ENCODE peak calls at places on chromosomes 7 and 10, in four cellular contexts. One of them, this sample, is unnamed.

GRCh38 chr7:28627869-28628268 is 215.6 kb downstream of the CREB5 start:
- DNase-seq in iPS-NIHi11: no peak
- DNase-seq in stimulated activated naive B cell treated with anti-CD40 and anti-IgM and Interleukin-4, amounts not matched to agents 10 μg/mL and 1 μg/mL and 100 μg/mL, for 72 hours: no peak
- DNase-seq in activated T-cell treated with anti-CD3 and anti-CD28 coated beads for 1 hour: no peak
- DNase-seq in this sample: no peak

GRCh38 chr7:106865130-106866115 is at the start of gene PIK3CG:
- DNase-seq in stimulated activated naive B cell treated with anti-CD40 and anti-IgM and Interleukin-4, amounts not matched to agents 10 μg/mL and 1 μg/mL and 100 μg/mL, for 72 hours: peak; percentile 58
- DNase-seq in activated T-cell treated with anti-CD3 and anti-CD28 coated beads for 1 hour: no peak
- DNase-seq in iPS-NIHi11: no peak
- DNase-seq in this sample: peak; percentile 6

GRCh38 chr10:13224210-13224995 is 9.8 kb downstream of the UCMA start:
- DNase-seq in activated T-cell treated with anti-CD3 and anti-CD28 coated beads for 1 hour: no peak
- DNase-seq in stimulated activated naive B cell treated with anti-CD40 and anti-IgM and Interleukin-4, amounts not matched to agents 10 μg/mL and 1 μg/mL and 100 μg/mL, for 72 hours: no peak
- DNase-seq in iPS-NIHi11: no peak
- DNase-seq in this sample: no peak

GRCh38 chr7:134368851-134369533 is 52.3 kb upstream of the SLC35B4 start:
- DNase-seq in activated T-cell treated with anti-CD3 and anti-CD28 coated beads for 1 hour: no peak
- DNase-seq in stimulated activated naive B cell treated with anti-CD40 and anti-IgM and Interleukin-4, amounts not matched to agents 10 μg/mL and 1 μg/mL and 100 μg/mL, for 72 hours: no peak
- DNase-seq in iPS-NIHi11: no peak
- DNase-seq in this sample: no peak

GRCh38 chr7:95582578-95583293 is 13.6 kb downstream of the PDK4 start:
- DNase-seq in stimulated activated naive B cell treated with anti-CD40 and anti-IgM and Interleukin-4, amounts not matched to agents 10 μg/mL and 1 μg/mL and 100 μg/mL, for 72 hours: no peak
- DNase-seq in activated T-cell treated with anti-CD3 and anti-CD28 coated beads for 1 hour: no peak
- DNase-seq in iPS-NIHi11: no peak
- DNase-seq in this sample: no peak

GRCh38 chr10:73577788-73578187 is 13.4 kb downstream of the USP54 start:
- DNase-seq in stimulated activated naive B cell treated with anti-CD40 and anti-IgM and Interleukin-4, amounts not matched to agents 10 μg/mL and 1 μg/mL and 100 μg/mL, for 72 hours: no peak
- DNase-seq in iPS-NIHi11: peak; percentile 73
- DNase-seq in activated T-cell treated with anti-CD3 and anti-CD28 coated beads for 1 hour: no peak
- DNase-seq in this sample: no peak

GRCh38 chr10:12353399-12354027 is 4.2 kb downstream of the CAMK1D start:
- DNase-seq in stimulated activated naive B cell treated with anti-CD40 and anti-IgM and Interleukin-4, amounts not matched to agents 10 μg/mL and 1 μg/mL and 100 μg/mL, for 72 hours: no peak
- DNase-seq in iPS-NIHi11: no peak
- DNase-seq in activated T-cell treated with anti-CD3 and anti-CD28 coated beads for 1 hour: no peak
- DNase-seq in this sample: no peak

GRCh38 chr7:120055300-120055699 is 217.7 kb upstream of the KCND2 start:
- DNase-seq in activated T-cell treated with anti-CD3 and anti-CD28 coated beads for 1 hour: no peak
- DNase-seq in iPS-NIHi11: no peak
- DNase-seq in stimulated activated naive B cell treated with anti-CD40 and anti-IgM and Interleukin-4, amounts not matched to agents 10 μg/mL and 1 μg/mL and 100 μg/mL, for 72 hours: no peak
- DNase-seq in this sample: no peak

GRCh38 chr10:53664620-53665019 is 892.0 kb upstream of the MBL2 start:
- DNase-seq in stimulated activated naive B cell treated with anti-CD40 and anti-IgM and Interleukin-4, amounts not matched to agents 10 μg/mL and 1 μg/mL and 100 μg/mL, for 72 hours: no peak
- DNase-seq in activated T-cell treated with anti-CD3 and anti-CD28 coated beads for 1 hour: no peak
- DNase-seq in iPS-NIHi11: no peak
- DNase-seq in this sample: no peak

GRCh38 chr7:69105092-69105491 is 493.2 kb upstream of the AUTS2 start:
- DNase-seq in activated T-cell treated with anti-CD3 and anti-CD28 coated beads for 1 hour: no peak
- DNase-seq in iPS-NIHi11: no peak
- DNase-seq in stimulated activated naive B cell treated with anti-CD40 and anti-IgM and Interleukin-4, amounts not matched to agents 10 μg/mL and 1 μg/mL and 100 μg/mL, for 72 hours: no peak
- DNase-seq in this sample: no peak

GRCh38 chr10:59991661-59992060 is 85.3 kb upstream of the CCDC6 start:
- DNase-seq in stimulated activated naive B cell treated with anti-CD40 and anti-IgM and Interleukin-4, amounts not matched to agents 10 μg/mL and 1 μg/mL and 100 μg/mL, for 72 hours: peak; percentile 16
- DNase-seq in activated T-cell treated with anti-CD3 and anti-CD28 coated beads for 1 hour: no peak
- DNase-seq in iPS-NIHi11: peak; percentile 44
- DNase-seq in this sample: no peak

GRCh38 chr7:127628445-127628844 is 10.5 kb upstream of the PAX4 start:
- DNase-seq in activated T-cell treated with anti-CD3 and anti-CD28 coated beads for 1 hour: no peak
- DNase-seq in iPS-NIHi11: peak; percentile 44
- DNase-seq in stimulated activated naive B cell treated with anti-CD40 and anti-IgM and Interleukin-4, amounts not matched to agents 10 μg/mL and 1 μg/mL and 100 μg/mL, for 72 hours: no peak
- DNase-seq in this sample: no peak

GRCh38 chr10:60089095-60089494 is 182.7 kb upstream of the CCDC6 start:
- DNase-seq in iPS-NIHi11: no peak
- DNase-seq in activated T-cell treated with anti-CD3 and anti-CD28 coated beads for 1 hour: no peak
- DNase-seq in stimulated activated naive B cell treated with anti-CD40 and anti-IgM and Interleukin-4, amounts not matched to agents 10 μg/mL and 1 μg/mL and 100 μg/mL, for 72 hours: no peak
- DNase-seq in this sample: no peak

GRCh38 chr7:87046456-87046855 is 13.0 kb downstream of the ELAPOR2 start:
- DNase-seq in iPS-NIHi11: no peak
- DNase-seq in stimulated activated naive B cell treated with anti-CD40 and anti-IgM and Interleukin-4, amounts not matched to agents 10 μg/mL and 1 μg/mL and 100 μg/mL, for 72 hours: no peak
- DNase-seq in activated T-cell treated with anti-CD3 and anti-CD28 coated beads for 1 hour: no peak
- DNase-seq in this sample: no peak

GRCh38 chr7:7805511-7806153 is 87.2 kb upstream of the RPA3 start:
- DNase-seq in iPS-NIHi11: no peak
- DNase-seq in stimulated activated naive B cell treated with anti-CD40 and anti-IgM and Interleukin-4, amounts not matched to agents 10 μg/mL and 1 μg/mL and 100 μg/mL, for 72 hours: no peak
- DNase-seq in activated T-cell treated with anti-CD3 and anti-CD28 coated beads for 1 hour: no peak
- DNase-seq in this sample: no peak

GRCh38 chr7:128099204-128099671 is 68.0 kb upstream of the LRRC4 start:
- DNase-seq in iPS-NIHi11: no peak
- DNase-seq in activated T-cell treated with anti-CD3 and anti-CD28 coated beads for 1 hour: no peak
- DNase-seq in stimulated activated naive B cell treated with anti-CD40 and anti-IgM and Interleukin-4, amounts not matched to agents 10 μg/mL and 1 μg/mL and 100 μg/mL, for 72 hours: no peak
- DNase-seq in this sample: no peak

GRCh38 chr7:29609162-29610030 is 45.8 kb downstream of the PRR15 start:
- DNase-seq in iPS-NIHi11: peak; percentile 70
- DNase-seq in activated T-cell treated with anti-CD3 and anti-CD28 coated beads for 1 hour: no peak
- DNase-seq in stimulated activated naive B cell treated with anti-CD40 and anti-IgM and Interleukin-4, amounts not matched to agents 10 μg/mL and 1 μg/mL and 100 μg/mL, for 72 hours: no peak
- DNase-seq in this sample: no peak

GRCh38 chr10:14889318-14889717 is 10.7 kb downstream of the SUV39H2 start:
- DNase-seq in activated T-cell treated with anti-CD3 and anti-CD28 coated beads for 1 hour: no peak
- DNase-seq in iPS-NIHi11: peak; percentile 37
- DNase-seq in stimulated activated naive B cell treated with anti-CD40 and anti-IgM and Interleukin-4, amounts not matched to agents 10 μg/mL and 1 μg/mL and 100 μg/mL, for 72 hours: no peak
- DNase-seq in this sample: no peak